ENCODE peak calls at places on chromosome 22, in seven cellular contexts. U is amniotic stem cell; N is lung; G is breast epithelium; W is activated CD4-positive, alpha-beta T cell treated with anti-CD3 and anti-CD28 coated beads for 24 hours; P is NCI-H510A; O is hepatocyte. I is an unnamed sample.

GRCh38 chr22:31611065-31611760 is 50.8 kb downstream of the PISD start:
- DNase-seq in W (no peak), U (no peak), P (no peak), O (no peak), N (no peak), G (no peak), I (no peak)

GRCh38 chr22:37242395-37242918 is 1.6 kb downstream of the RAC2 start:
- DNase-seq in O (peak), P (no peak), W (peak), N (peak), G (no peak), U (no peak), I (no peak)

GRCh38 chr22:37803636-37804371 is 3.9 kb upstream of the GCAT start:
- DNase-seq in P (no peak), N (no peak), U (no peak), O (no peak), W (no peak), G (no peak), I (no peak)

GRCh38 chr22:50486561-50487289 is at the start of gene MIOX:
- DNase-seq in O (no peak), U (no peak), G (no peak), N (no peak), P (no peak), W (no peak), I (no peak)

GRCh38 chr22:19959043-19959586 is 17.5 kb upstream of the TXNRD2 start:
- DNase-seq in N (peak), G (peak), W (no peak), O (peak), P (no peak), U (no peak), I (no peak)

GRCh38 chr22:24542641-24543040 is 12.3 kb downstream of the GUCD1 start:
- DNase-seq in O (no peak), G (peak), W (no peak), N (peak), U (no peak), P (no peak), I (no peak)

GRCh38 chr22:42158456-42159132 is 28.0 kb upstream of the CYP2D6 start:
- DNase-seq in W (no peak), U (no peak), N (no peak), P (no peak), G (no peak), O (no peak), I (no peak)

GRCh38 chr22:42966389-42966998 is 48.5 kb downstream of the PACSIN2 start:
- DNase-seq in N (no peak), P (no peak), W (no peak), U (no peak), O (no peak), G (no peak), I (no peak)

GRCh38 chr22:33438273-33438672 is 380.1 kb upstream of the SYN3 start:
- DNase-seq in W (no peak), N (no peak), O (peak), G (no peak), P (no peak), U (peak), I (no peak)

GRCh38 chr22:40179535-40179934 is 1.8 kb downstream of the TNRC6B start:
- DNase-seq in P (no peak), O (no peak), N (no peak), U (no peak), W (no peak), G (no peak), I (no peak)

GRCh38 chr22:42976131-42976530 is 38.8 kb downstream of the PACSIN2 start:
- DNase-seq in W (no peak), G (no peak), N (no peak), O (no peak), P (no peak), U (no peak), I (no peak)

I was measured in NCI-H187.